ENCODE peak calls at places on chromosomes 11 and 22, in eight cellular contexts. One of them, this sample, is unnamed.

GRCh38 chr11:105100976-105101630 is 38.5 kb downstream of the CARD18 start:
- DNase-seq in NT2/D1: no peak
- DNase-seq in fibroblast of the aortic adventitia: no peak
- DNase-seq in CD8-positive, alpha-beta memory T cell: no peak
- DNase-seq in HFF-Myc: no peak
- DNase-seq in thoracic aorta: no peak
- DNase-seq in adrenal gland: no peak
- DNase-seq in H7: no peak
- DNase-seq in this sample: no peak

GRCh38 chr22:45231293-45231692 is 9.4 kb downstream of the KIAA0930 start:
- DNase-seq in NT2/D1: no peak
- DNase-seq in fibroblast of the aortic adventitia: no peak
- DNase-seq in CD8-positive, alpha-beta memory T cell: no peak
- DNase-seq in HFF-Myc: no peak
- DNase-seq in thoracic aorta: no peak
- DNase-seq in adrenal gland: no peak
- DNase-seq in H7: peak
- DNase-seq in this sample: no peak

GRCh38 chr11:62716206-62716605 is 8.7 kb downstream of the GNG3 start:
- DNase-seq in NT2/D1: no peak
- DNase-seq in fibroblast of the aortic adventitia: no peak
- DNase-seq in CD8-positive, alpha-beta memory T cell: no peak
- DNase-seq in HFF-Myc: no peak
- DNase-seq in thoracic aorta: no peak
- DNase-seq in adrenal gland: no peak
- DNase-seq in H7: no peak
- DNase-seq in this sample: no peak

GRCh38 chr11:106625566-106625965 is 392.7 kb downstream of the GUCY1A2 start:
- DNase-seq in NT2/D1: no peak
- DNase-seq in fibroblast of the aortic adventitia: peak
- DNase-seq in CD8-positive, alpha-beta memory T cell: no peak
- DNase-seq in HFF-Myc: no peak
- DNase-seq in thoracic aorta: no peak
- DNase-seq in adrenal gland: no peak
- DNase-seq in H7: no peak
- DNase-seq in this sample: no peak

GRCh38 chr22:44146088-44146861 is 34.5 kb upstream of the PARVG start:
- DNase-seq in NT2/D1: peak
- DNase-seq in fibroblast of the aortic adventitia: no peak
- DNase-seq in CD8-positive, alpha-beta memory T cell: no peak
- DNase-seq in HFF-Myc: no peak
- DNase-seq in thoracic aorta: no peak
- DNase-seq in adrenal gland: no peak
- DNase-seq in H7: peak
- DNase-seq in this sample: no peak

GRCh38 chr11:86171627-86172026 is 72.9 kb upstream of the EED start:
- DNase-seq in NT2/D1: no peak
- DNase-seq in fibroblast of the aortic adventitia: no peak
- DNase-seq in CD8-positive, alpha-beta memory T cell: no peak
- DNase-seq in HFF-Myc: no peak
- DNase-seq in thoracic aorta: no peak
- DNase-seq in adrenal gland: no peak
- DNase-seq in H7: no peak
- DNase-seq in this sample: no peak

GRCh38 chr11:75651218-75651617 is 17.6 kb downstream of the MAP6 start:
- DNase-seq in NT2/D1: no peak
- DNase-seq in fibroblast of the aortic adventitia: no peak
- DNase-seq in CD8-positive, alpha-beta memory T cell: no peak
- DNase-seq in HFF-Myc: no peak
- DNase-seq in thoracic aorta: no peak
- DNase-seq in adrenal gland: no peak
- DNase-seq in H7: no peak
- DNase-seq in this sample: no peak

GRCh38 chr22:22901578-22902218 is 14.1 kb downstream of the IGLL5 start:
- DNase-seq in NT2/D1: no peak
- DNase-seq in fibroblast of the aortic adventitia: no peak
- DNase-seq in CD8-positive, alpha-beta memory T cell: no peak
- DNase-seq in HFF-Myc: no peak
- DNase-seq in thoracic aorta: no peak
- DNase-seq in adrenal gland: no peak
- DNase-seq in H7: no peak
- DNase-seq in this sample: no peak

GRCh38 chr11:10909141-10909883 is 51.5 kb upstream of the ZBED5 start:
- DNase-seq in NT2/D1: no peak
- DNase-seq in fibroblast of the aortic adventitia: no peak
- DNase-seq in CD8-positive, alpha-beta memory T cell: no peak
- DNase-seq in HFF-Myc: no peak
- DNase-seq in thoracic aorta: no peak
- DNase-seq in adrenal gland: no peak
- DNase-seq in H7: no peak
- DNase-seq in this sample: no peak

GRCh38 chr22:24175160-24175808 is 6.0 kb upstream of the SUSD2 start:
- DNase-seq in NT2/D1: no peak
- DNase-seq in fibroblast of the aortic adventitia: peak
- DNase-seq in CD8-positive, alpha-beta memory T cell: peak
- DNase-seq in HFF-Myc: no peak
- DNase-seq in thoracic aorta: peak
- DNase-seq in adrenal gland: peak
- DNase-seq in H7: peak
- DNase-seq in this sample: no peak

GRCh38 chr11:74139151-74139918 is 31.5 kb downstream of the C2CD3 start:
- DNase-seq in NT2/D1: no peak
- DNase-seq in fibroblast of the aortic adventitia: no peak
- DNase-seq in CD8-positive, alpha-beta memory T cell: no peak
- DNase-seq in HFF-Myc: no peak
- DNase-seq in thoracic aorta: no peak
- DNase-seq in adrenal gland: no peak
- DNase-seq in H7: no peak
- DNase-seq in this sample: no peak

GRCh38 chr11:21552910-21553309 is 640.0 kb upstream of the ANO5 start:
- DNase-seq in NT2/D1: no peak
- DNase-seq in fibroblast of the aortic adventitia: no peak
- DNase-seq in CD8-positive, alpha-beta memory T cell: no peak
- DNase-seq in HFF-Myc: no peak
- DNase-seq in thoracic aorta: no peak
- DNase-seq in adrenal gland: no peak
- DNase-seq in H7: no peak
- DNase-seq in this sample: no peak

GRCh38 chr22:24105018-24105360 is 76.3 kb upstream of the SUSD2 start:
- DNase-seq in NT2/D1: no peak
- DNase-seq in fibroblast of the aortic adventitia: peak
- DNase-seq in CD8-positive, alpha-beta memory T cell: no peak
- DNase-seq in HFF-Myc: no peak
- DNase-seq in thoracic aorta: no peak
- DNase-seq in adrenal gland: no peak
- DNase-seq in H7: no peak
- DNase-seq in this sample: no peak

GRCh38 chr11:30002157-30002556 is 14.7 kb downstream of the KCNA4 start:
- DNase-seq in NT2/D1: no peak
- DNase-seq in fibroblast of the aortic adventitia: no peak
- DNase-seq in CD8-positive, alpha-beta memory T cell: no peak
- DNase-seq in HFF-Myc: no peak
- DNase-seq in thoracic aorta: no peak
- DNase-seq in adrenal gland: no peak
- DNase-seq in H7: no peak
- DNase-seq in this sample: no peak

GRCh38 chr11:113179181-113179701 is 135.1 kb upstream of the TTC12 start:
- DNase-seq in NT2/D1: no peak
- DNase-seq in fibroblast of the aortic adventitia: no peak
- DNase-seq in CD8-positive, alpha-beta memory T cell: no peak
- DNase-seq in HFF-Myc: no peak
- DNase-seq in thoracic aorta: no peak
- DNase-seq in adrenal gland: no peak
- DNase-seq in H7: no peak
- DNase-seq in this sample: peak

GRCh38 chr22:45211435-45211834 is 29.3 kb downstream of the KIAA0930 start:
- DNase-seq in NT2/D1: no peak
- DNase-seq in fibroblast of the aortic adventitia: no peak
- DNase-seq in CD8-positive, alpha-beta memory T cell: no peak
- DNase-seq in HFF-Myc: no peak
- DNase-seq in thoracic aorta: no peak
- DNase-seq in adrenal gland: no peak
- DNase-seq in H7: no peak
- DNase-seq in this sample: no peak

GRCh38 chr22:46055176-46055850 is 78.4 kb upstream of the WNT7B start:
- DNase-seq in NT2/D1: no peak
- DNase-seq in fibroblast of the aortic adventitia: peak
- DNase-seq in CD8-positive, alpha-beta memory T cell: no peak
- DNase-seq in HFF-Myc: no peak
- DNase-seq in thoracic aorta: no peak
- DNase-seq in adrenal gland: no peak
- DNase-seq in H7: no peak
- DNase-seq in this sample: no peak

GRCh38 chr11:70206226-70206785 is 3.2 kb downstream of the FADD start:
- DNase-seq in NT2/D1: no peak
- DNase-seq in fibroblast of the aortic adventitia: no peak
- DNase-seq in CD8-positive, alpha-beta memory T cell: no peak
- DNase-seq in HFF-Myc: no peak
- DNase-seq in thoracic aorta: no peak
- DNase-seq in adrenal gland: no peak
- DNase-seq in H7: no peak
- DNase-seq in this sample: no peak

GRCh38 chr11:115409691-115410220 is 94.5 kb downstream of the CADM1 start:
- DNase-seq in NT2/D1: peak
- DNase-seq in fibroblast of the aortic adventitia: no peak
- DNase-seq in CD8-positive, alpha-beta memory T cell: no peak
- DNase-seq in HFF-Myc: peak
- DNase-seq in thoracic aorta: no peak
- DNase-seq in adrenal gland: no peak
- DNase-seq in H7: no peak
- DNase-seq in this sample: no peak

GRCh38 chr11:121467965-121468364 is 15.2 kb upstream of the SORL1-AS1 start:
- DNase-seq in NT2/D1: no peak
- DNase-seq in fibroblast of the aortic adventitia: no peak
- DNase-seq in CD8-positive, alpha-beta memory T cell: peak
- DNase-seq in HFF-Myc: no peak
- DNase-seq in thoracic aorta: no peak
- DNase-seq in adrenal gland: no peak
- DNase-seq in H7: no peak
- DNase-seq in this sample: no peak

GRCh38 chr11:1261241-1262071 is 38.6 kb downstream of the MUC5B start:
- DNase-seq in NT2/D1: no peak
- DNase-seq in fibroblast of the aortic adventitia: no peak
- DNase-seq in CD8-positive, alpha-beta memory T cell: no peak
- DNase-seq in HFF-Myc: no peak
- DNase-seq in thoracic aorta: no peak
- DNase-seq in adrenal gland: no peak
- DNase-seq in H7: no peak
- DNase-seq in this sample: no peak

GRCh38 chr11:69398529-69399492 is 82.7 kb upstream of the LINC01488 start:
- DNase-seq in NT2/D1: no peak
- DNase-seq in fibroblast of the aortic adventitia: no peak
- DNase-seq in CD8-positive, alpha-beta memory T cell: no peak
- DNase-seq in HFF-Myc: no peak
- DNase-seq in thoracic aorta: no peak
- DNase-seq in adrenal gland: no peak
- DNase-seq in H7: peak
- DNase-seq in this sample: no peak

GRCh38 chr11:3616721-3617460 is 24.9 kb downstream of the ART5 start:
- DNase-seq in NT2/D1: no peak
- DNase-seq in fibroblast of the aortic adventitia: no peak
- DNase-seq in CD8-positive, alpha-beta memory T cell: no peak
- DNase-seq in HFF-Myc: no peak
- DNase-seq in thoracic aorta: no peak
- DNase-seq in adrenal gland: no peak
- DNase-seq in H7: no peak
- DNase-seq in this sample: no peak

GRCh38 chr11:64864135-64864472 is 14.3 kb downstream of the EHD1 start:
- DNase-seq in NT2/D1: no peak
- DNase-seq in fibroblast of the aortic adventitia: no peak
- DNase-seq in CD8-positive, alpha-beta memory T cell: no peak
- DNase-seq in HFF-Myc: no peak
- DNase-seq in thoracic aorta: no peak
- DNase-seq in adrenal gland: no peak
- DNase-seq in H7: no peak
- DNase-seq in this sample: no peak
- H3K4me3 ChIP-seq in NT2/D1: no peak
- H3K4me3 ChIP-seq in fibroblast of the aortic adventitia: peak
- H3K4me3 ChIP-seq in CD8-positive, alpha-beta memory T cell: peak
- H3K4me3 ChIP-seq in HFF-Myc: no peak
- H3K4me3 ChIP-seq in thoracic aorta: peak
- H3K4me3 ChIP-seq in adrenal gland: no peak
- H3K4me3 ChIP-seq in H7: no peak
- H3K4me3 ChIP-seq in this sample: no peak

GRCh38 chr11:123525511-123525918 is 95.4 kb downstream of the GRAMD1B start:
- DNase-seq in NT2/D1: no peak
- DNase-seq in fibroblast of the aortic adventitia: no peak
- DNase-seq in CD8-positive, alpha-beta memory T cell: no peak
- DNase-seq in HFF-Myc: no peak
- DNase-seq in thoracic aorta: no peak
- DNase-seq in adrenal gland: no peak
- DNase-seq in H7: peak
- DNase-seq in this sample: no peak
- H3K4me3 ChIP-seq in NT2/D1: peak
- H3K4me3 ChIP-seq in fibroblast of the aortic adventitia: peak
- H3K4me3 ChIP-seq in CD8-positive, alpha-beta memory T cell: no peak
- H3K4me3 ChIP-seq in HFF-Myc: no peak
- H3K4me3 ChIP-seq in thoracic aorta: no peak
- H3K4me3 ChIP-seq in adrenal gland: no peak
- H3K4me3 ChIP-seq in H7: no peak
- H3K4me3 ChIP-seq in this sample: peak

DNA sequence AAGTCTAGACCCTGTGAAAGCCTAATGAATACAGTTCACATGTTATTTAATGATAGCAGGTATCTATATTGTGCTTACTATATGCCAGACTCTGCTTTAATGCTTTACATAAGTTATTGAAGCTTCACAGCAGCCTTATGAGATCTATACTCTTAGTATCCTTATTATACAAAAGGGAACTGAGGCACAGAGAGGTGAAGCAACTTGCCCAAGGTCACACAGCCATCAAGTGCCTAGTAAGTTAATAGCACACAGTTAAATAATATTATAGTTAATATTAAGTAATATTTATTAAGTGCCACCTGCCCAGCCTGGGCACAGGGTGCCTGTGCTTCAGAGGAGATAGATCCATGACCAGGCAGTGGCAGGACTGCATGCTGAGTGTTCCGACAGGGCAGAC is 78.1 kb downstream of the TP53I11 start:
- DNase-seq in NT2/D1: no peak
- DNase-seq in fibroblast of the aortic adventitia: no peak
- DNase-seq in CD8-positive, alpha-beta memory T cell: no peak
- DNase-seq in HFF-Myc: no peak
- DNase-seq in thoracic aorta: no peak
- DNase-seq in adrenal gland: no peak
- DNase-seq in H7: no peak
- DNase-seq in this sample: no peak
- H3K4me3 ChIP-seq in NT2/D1: no peak
- H3K4me3 ChIP-seq in fibroblast of the aortic adventitia: no peak
- H3K4me3 ChIP-seq in CD8-positive, alpha-beta memory T cell: no peak
- H3K4me3 ChIP-seq in HFF-Myc: no peak
- H3K4me3 ChIP-seq in thoracic aorta: no peak
- H3K4me3 ChIP-seq in adrenal gland: no peak
- H3K4me3 ChIP-seq in H7: no peak
- H3K4me3 ChIP-seq in this sample: no peak

DNA sequence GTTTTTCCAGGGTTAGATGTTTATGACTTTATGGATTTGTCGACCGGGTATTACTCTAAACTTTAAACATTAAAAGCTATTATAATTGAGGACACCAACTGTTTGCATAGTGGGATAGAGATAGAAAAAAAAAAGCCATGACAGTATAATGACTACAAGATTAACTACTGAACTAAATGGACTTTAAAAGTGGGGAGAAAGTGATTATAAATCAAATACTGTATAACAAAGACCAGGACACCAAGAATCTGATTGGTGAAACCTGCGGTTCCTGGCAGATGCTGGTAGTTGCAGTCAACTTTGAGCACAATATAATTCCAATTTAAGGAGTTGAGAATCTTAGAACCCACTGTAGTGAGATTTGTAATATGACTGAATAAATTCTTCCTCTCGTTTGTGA is 2.5 kb downstream of the CRKL start:
- DNase-seq in NT2/D1: no peak
- DNase-seq in fibroblast of the aortic adventitia: peak
- DNase-seq in CD8-positive, alpha-beta memory T cell: no peak
- DNase-seq in HFF-Myc: no peak
- DNase-seq in thoracic aorta: no peak
- DNase-seq in adrenal gland: no peak
- DNase-seq in H7: no peak
- DNase-seq in this sample: no peak
- H3K4me3 ChIP-seq in NT2/D1: peak
- H3K4me3 ChIP-seq in fibroblast of the aortic adventitia: peak
- H3K4me3 ChIP-seq in CD8-positive, alpha-beta memory T cell: peak
- H3K4me3 ChIP-seq in HFF-Myc: peak
- H3K4me3 ChIP-seq in thoracic aorta: peak
- H3K4me3 ChIP-seq in adrenal gland: no peak
- H3K4me3 ChIP-seq in H7: peak
- H3K4me3 ChIP-seq in this sample: peak

This sample was measured in SK-N-MC.